ENCODE peak calls at places on chromosomes 11 and 22, in seven cellular contexts. One of them, this sample, is unnamed.

GRCh38 chr11:47551086-47551485 is 1.8 kb downstream of the CELF1 start:
- DNase-seq in amygdala: no peak
- DNase-seq in T-helper 17 cell: no peak
- DNase-seq in 8988T: no peak
- DNase-seq in Calu3: no peak
- DNase-seq in lung: no peak
- DNase-seq in A549: peak
- DNase-seq in this sample: no peak

GRCh38 chr11:110716361-110716760 is 4.1 kb upstream of the ARHGAP20 start:
- DNase-seq in amygdala: no peak
- DNase-seq in T-helper 17 cell: no peak
- DNase-seq in 8988T: no peak
- DNase-seq in Calu3: no peak
- DNase-seq in lung: no peak
- DNase-seq in A549: no peak
- DNase-seq in this sample: no peak

GRCh38 chr22:36244522-36245391 is 5.4 kb upstream of the APOL2 start:
- DNase-seq in amygdala: no peak
- DNase-seq in T-helper 17 cell: no peak
- DNase-seq in 8988T: no peak
- DNase-seq in Calu3: no peak
- DNase-seq in lung: no peak
- DNase-seq in A549: no peak
- DNase-seq in this sample: no peak

GRCh38 chr11:110830344-110831141 is 118.3 kb upstream of the ARHGAP20 start:
- DNase-seq in amygdala: no peak
- DNase-seq in T-helper 17 cell: no peak
- DNase-seq in 8988T: no peak
- DNase-seq in Calu3: no peak
- DNase-seq in lung: no peak
- DNase-seq in A549: no peak
- DNase-seq in this sample: peak

GRCh38 chr22:44248926-44249325 is 63.8 kb downstream of the SHISAL1 start:
- DNase-seq in amygdala: no peak
- DNase-seq in T-helper 17 cell: no peak
- DNase-seq in 8988T: no peak
- DNase-seq in Calu3: no peak
- DNase-seq in lung: no peak
- DNase-seq in A549: no peak
- DNase-seq in this sample: no peak

GRCh38 chr11:70090989-70091388 is 12.9 kb downstream of the ANO1 start:
- DNase-seq in amygdala: peak
- DNase-seq in T-helper 17 cell: no peak
- DNase-seq in 8988T: no peak
- DNase-seq in Calu3: no peak
- DNase-seq in lung: no peak
- DNase-seq in A549: no peak
- DNase-seq in this sample: no peak

GRCh38 chr11:126468102-126468521 is 112.6 kb downstream of the ST3GAL4 start:
- DNase-seq in amygdala: no peak
- DNase-seq in T-helper 17 cell: no peak
- DNase-seq in 8988T: no peak
- DNase-seq in Calu3: no peak
- DNase-seq in lung: no peak
- DNase-seq in A549: no peak
- DNase-seq in this sample: no peak

GRCh38 chr11:1235615-1236315 is 12.9 kb downstream of the MUC5B start:
- DNase-seq in amygdala: no peak
- DNase-seq in T-helper 17 cell: peak
- DNase-seq in 8988T: no peak
- DNase-seq in Calu3: no peak
- DNase-seq in lung: no peak
- DNase-seq in A549: no peak
- DNase-seq in this sample: no peak

GRCh38 chr22:39089928-39090327 is 7.1 kb upstream of the APOBEC3H start:
- DNase-seq in amygdala: no peak
- DNase-seq in T-helper 17 cell: no peak
- DNase-seq in 8988T: no peak
- DNase-seq in Calu3: no peak
- DNase-seq in lung: no peak
- DNase-seq in A549: no peak
- DNase-seq in this sample: no peak

GRCh38 chr22:37639771-37640590 is 512 bp downstream of the SH3BP1 start:
- DNase-seq in amygdala: no peak
- DNase-seq in T-helper 17 cell: no peak
- DNase-seq in 8988T: no peak
- DNase-seq in Calu3: no peak
- DNase-seq in lung: no peak
- DNase-seq in A549: no peak
- DNase-seq in this sample: no peak

GRCh38 chr11:2685051-2685450 is 14.7 kb downstream of the KCNQ1OT1 start:
- DNase-seq in amygdala: no peak
- DNase-seq in T-helper 17 cell: no peak
- DNase-seq in 8988T: no peak
- DNase-seq in Calu3: no peak
- DNase-seq in lung: no peak
- DNase-seq in A549: no peak
- DNase-seq in this sample: no peak

GRCh38 chr11:106496677-106497076 is 419.2 kb downstream of the AASDHPPT start:
- DNase-seq in amygdala: no peak
- DNase-seq in T-helper 17 cell: no peak
- DNase-seq in 8988T: no peak
- DNase-seq in Calu3: no peak
- DNase-seq in lung: no peak
- DNase-seq in A549: no peak
- DNase-seq in this sample: peak

GRCh38 chr11:129639300-129639699 is 176.3 kb upstream of the TMEM45B start:
- DNase-seq in amygdala: no peak
- DNase-seq in T-helper 17 cell: no peak
- DNase-seq in 8988T: no peak
- DNase-seq in Calu3: peak
- DNase-seq in lung: no peak
- DNase-seq in A549: peak
- DNase-seq in this sample: peak

GRCh38 chr11:58963551-58964075 is 24.3 kb downstream of the GLYATL1 start:
- DNase-seq in amygdala: no peak
- DNase-seq in T-helper 17 cell: no peak
- DNase-seq in 8988T: no peak
- DNase-seq in Calu3: peak
- DNase-seq in lung: no peak
- DNase-seq in A549: peak
- DNase-seq in this sample: peak

GRCh38 chr11:47616726-47617416 is 22.7 kb upstream of the C1QTNF4 start:
- DNase-seq in amygdala: peak
- DNase-seq in T-helper 17 cell: no peak
- DNase-seq in 8988T: peak
- DNase-seq in Calu3: peak
- DNase-seq in lung: peak
- DNase-seq in A549: peak
- DNase-seq in this sample: no peak

GRCh38 chr11:9617960-9618359 is 44.5 kb downstream of the WEE1 start:
- DNase-seq in amygdala: no peak
- DNase-seq in T-helper 17 cell: no peak
- DNase-seq in 8988T: no peak
- DNase-seq in Calu3: no peak
- DNase-seq in lung: no peak
- DNase-seq in A549: peak
- DNase-seq in this sample: no peak

GRCh38 chr11:578276-579035 is 2.2 kb downstream of the PHRF1 start:
- DNase-seq in amygdala: no peak
- DNase-seq in T-helper 17 cell: no peak
- DNase-seq in 8988T: no peak
- DNase-seq in Calu3: no peak
- DNase-seq in lung: no peak
- DNase-seq in A549: no peak
- DNase-seq in this sample: no peak

GRCh38 chr11:46307785-46308341 is 30.4 kb downstream of the CREB3L1 start:
- DNase-seq in amygdala: no peak
- DNase-seq in T-helper 17 cell: no peak
- DNase-seq in 8988T: no peak
- DNase-seq in Calu3: no peak
- DNase-seq in lung: no peak
- DNase-seq in A549: no peak
- DNase-seq in this sample: no peak